ENCODE peak calls at places on chromosomes 5 and 9, in nine cellular contexts. N is testis, G is pancreas, A is HL-60, C is A549, Q is IMR-90, O is coronary artery, M is Caco-2, J is HCT116. W is an unnamed sample.

GRCh38 chr9:117076571-117077300 is 338.1 kb downstream of the ASTN2 start:
- DNase-seq in J (no peak), G (no peak), A (no peak), O (no peak), C (no peak), M (no peak), N (no peak), Q (no peak), W (no peak)

GRCh38 chr5:108421713-108422112 is 39.8 kb upstream of the FBXL17 start:
- DNase-seq in A (no peak), Q (peak; percentile 16), J (no peak), N (no peak), O (no peak), M (no peak), C (no peak), G (no peak), W (no peak)

GRCh38 chr5:9187614-9188013 is 358.3 kb downstream of the SEMA5A start:
- DNase-seq in J (no peak), N (no peak), M (no peak), A (no peak), Q (no peak), C (no peak), O (no peak), G (no peak), W (no peak)

GRCh38 chr5:145228564-145228963 is 606.6 kb downstream of the PRELID2 start:
- DNase-seq in O (no peak), M (no peak), A (no peak), N (no peak), G (no peak), Q (no peak), C (no peak), J (no peak), W (no peak)

GRCh38 chr5:96195053-96195452 is 233.4 kb upstream of the ELL2 start:
- DNase-seq in G (no peak), Q (peak; percentile 61), O (no peak), N (no peak), C (no peak), M (no peak), J (no peak), A (no peak), W (no peak)

GRCh38 chr5:151799407-151799806 is 27.7 kb downstream of the G3BP1 start:
- DNase-seq in A (peak; percentile 35), C (no peak), G (no peak), Q (peak; percentile 51), N (no peak), J (no peak), M (no peak), O (no peak), W (no peak)

GRCh38 chr5:159209438-159210305 is at the start of gene RNF145:
- DNase-seq in G (peak; percentile 78), M (peak; percentile 80), A (peak; percentile 82), C (peak; percentile 74), N (peak; percentile 92), J (peak; percentile 68), Q (peak; percentile 86), O (peak; percentile 87), W (peak; percentile 91)

GRCh38 chr5:149141957-149142851 is 911 bp downstream of the ABLIM3 start:
- DNase-seq in J (no peak), A (no peak), G (no peak), O (no peak), C (no peak), M (no peak), Q (peak; percentile 44), N (no peak), W (no peak)

GRCh38 chr5:38755171-38755570 is 90.6 kb upstream of the OSMR start:
- DNase-seq in N (no peak), O (no peak), A (no peak), Q (peak; percentile 68), C (no peak), M (no peak), J (no peak), G (no peak), W (no peak)

GRCh38 chr9:111442360-111443027 is 41.7 kb downstream of the ECPAS start:
- DNase-seq in A (no peak), C (no peak), J (no peak), O (no peak), Q (no peak), G (no peak), N (no peak), M (no peak), W (no peak)

GRCh38 chr5:87499478-87500410 is 87.0 kb upstream of the CCNH start:
- DNase-seq in J (no peak), N (no peak), Q (no peak), A (no peak), M (no peak), G (no peak), C (no peak), O (no peak), W (no peak)

GRCh38 chr5:98308231-98308630 is 465.2 kb upstream of the RGMB start:
- DNase-seq in J (no peak), C (no peak), O (no peak), N (no peak), G (no peak), M (no peak), Q (no peak), A (no peak), W (no peak)

GRCh38 chr5:62043289-62044274 is 262.4 kb upstream of the KIF2A start:
- DNase-seq in J (no peak), Q (no peak), C (no peak), A (no peak), G (no peak), N (no peak), O (no peak), M (no peak), W (no peak)

GRCh38 chr5:171855798-171856772 is 70.5 kb downstream of the SMIM23 start:
- DNase-seq in G (no peak), C (no peak), J (no peak), O (no peak), N (no peak), Q (peak; percentile 32), M (no peak), A (peak; percentile 63), W (no peak)

DNA sequence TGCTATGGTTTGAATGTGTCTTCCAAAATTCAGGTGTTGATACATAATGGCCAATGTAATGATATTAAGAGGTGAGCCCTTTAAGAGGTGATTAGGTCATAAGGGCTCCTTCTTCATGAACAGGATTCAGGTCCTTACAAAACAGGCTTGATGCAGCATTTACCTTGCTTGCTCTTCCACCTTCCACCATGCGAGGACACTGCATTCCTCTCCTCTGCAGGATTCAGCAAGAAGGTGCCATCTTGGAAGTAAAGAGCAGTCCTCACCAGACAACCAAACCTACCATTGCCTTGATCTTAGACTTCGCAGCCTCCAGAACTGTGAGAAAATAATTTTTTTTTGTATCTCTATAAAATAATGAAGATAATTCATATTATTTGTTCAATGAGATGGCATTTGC is 314.0 kb upstream of the SMARCA2 start:
- DNase-seq in O (no peak), J (no peak), M (no peak), G (no peak), C (no peak), Q (no peak), A (no peak), N (no peak), W (peak; percentile 41)
- TF ChIP-seq CTCF in O (no peak), J (no peak), M (no peak), G (no peak), C (no peak), Q (no peak), A (no peak), N (no peak), W (peak; percentile 33)

GRCh38 chr9:101486693-101487442 is 46.8 kb upstream of the RNF20 start:
- DNase-seq in C (peak; percentile 73), J (peak; percentile 51), N (peak; percentile 74), O (peak; percentile 77), A (no peak), Q (peak; percentile 54), M (peak; percentile 38), G (peak; percentile 65), W (no peak)
- H3K4me3 ChIP-seq in C (peak overlapping the region; percentile 73), J (peak overlapping the region; percentile 82), N (peak overlapping the region; percentile 68), O (peak overlapping the region; percentile 84), A (no peak overlapping the region), Q (peak overlapping the region; percentile 80), M (peak overlapping the region; percentile 36), G (peak overlapping the region; percentile 75), W (no peak overlapping the region)

GRCh38 chr5:164326219-164326618 is 820.8 kb downstream of the MAT2B start:
- DNase-seq in N (no peak), G (no peak), A (no peak), C (no peak), O (no peak), Q (no peak), J (no peak), M (no peak), W (peak; percentile 10)
- TF ChIP-seq CTCF in N (no peak), G (peak; percentile 11), A (no peak), C (no peak), O (no peak), Q (no peak), J (no peak), M (peak; percentile 4), W (peak; percentile 28)

GRCh38 chr5:79237735-79238560 is 2.0 kb downstream of the JMY start:
- DNase-seq in O (no peak), Q (no peak), C (no peak), J (no peak), M (no peak), A (no peak), N (no peak), G (no peak), W (no peak)

GRCh38 chr5:79236364-79236969 is 536 bp downstream of the JMY start:
- DNase-seq in G (no peak), A (no peak), Q (peak; percentile 20), M (no peak), N (peak; percentile 33), O (no peak), J (no peak), C (peak; percentile 21), W (peak; percentile 49)

GRCh38 chr5:79235222-79235577 is 731 bp upstream of the JMY start:
- DNase-seq in Q (peak; percentile 40), A (no peak), O (no peak), G (no peak), N (no peak), C (no peak), J (no peak), M (no peak), W (peak; percentile 67)

GRCh38 chr5:79235578-79236363 is at the start of gene JMY:
- DNase-seq in A (peak; percentile 23), C (peak; percentile 82), Q (peak; percentile 85), J (peak; percentile 55), O (peak; percentile 88), M (peak; percentile 85), N (peak; percentile 98), G (peak; percentile 86), W (peak; percentile 92)

GRCh38 chr5:79236970-79237734 is 1.2 kb downstream of the JMY start:
- DNase-seq in Q (peak; percentile 45), A (no peak), G (peak; percentile 70), C (peak; percentile 43), N (peak; percentile 72), O (no peak), M (peak; percentile 57), J (no peak), W (peak; percentile 64)
- H3K4me3 ChIP-seq in Q (peak overlapping the region; percentile 76), A (peak overlapping the region; percentile 66), G (peak overlapping the region; percentile 94), C (peak overlapping the region; percentile 67), N (peak overlapping the region; percentile 93), O (peak overlapping the region; percentile 94), M (peak overlapping the region; percentile 70), J (peak overlapping the region; percentile 81), W (peak overlapping the region; percentile 92)

W was measured in GM12865.